ENCODE peak calls at places on chromosomes 12 and 14, in five cellular contexts. One of them, this sample, is unnamed.

GRCh38 chr12:127393896-127394295 is 873.1 kb upstream of the TMEM132C start:
- DNase-seq in AG09309: peak
- DNase-seq in bronchial epithelial cell: peak
- DNase-seq in stomach: no peak
- DNase-seq in heart left ventricle: no peak
- DNase-seq in this sample: no peak

GRCh38 chr14:97280526-97280925 is 483.3 kb downstream of the VRK1 start:
- DNase-seq in AG09309: no peak
- DNase-seq in bronchial epithelial cell: no peak
- DNase-seq in stomach: no peak
- DNase-seq in heart left ventricle: no peak
- DNase-seq in this sample: no peak

GRCh38 chr12:58341791-58342190 is 400.4 kb downstream of the ATP23 start:
- DNase-seq in AG09309: no peak
- DNase-seq in bronchial epithelial cell: peak
- DNase-seq in stomach: no peak
- DNase-seq in heart left ventricle: no peak
- DNase-seq in this sample: no peak

GRCh38 chr12:92899388-92900001 is 29.6 kb downstream of the EEA1 start:
- DNase-seq in AG09309: peak
- DNase-seq in bronchial epithelial cell: peak
- DNase-seq in stomach: peak
- DNase-seq in heart left ventricle: peak
- DNase-seq in this sample: peak

GRCh38 chr14:61503167-61503801 is 181.9 kb downstream of the PRKCH start:
- DNase-seq in AG09309: no peak
- DNase-seq in bronchial epithelial cell: peak
- DNase-seq in stomach: no peak
- DNase-seq in heart left ventricle: no peak
- DNase-seq in this sample: no peak

GRCh38 chr14:88866305-88866704 is 41.9 kb downstream of the TTC8 start:
- DNase-seq in AG09309: no peak
- DNase-seq in bronchial epithelial cell: no peak
- DNase-seq in stomach: no peak
- DNase-seq in heart left ventricle: no peak
- DNase-seq in this sample: no peak

GRCh38 chr12:130137141-130138018 is 24.9 kb upstream of the FZD10 start:
- DNase-seq in AG09309: no peak
- DNase-seq in bronchial epithelial cell: peak
- DNase-seq in stomach: no peak
- DNase-seq in heart left ventricle: no peak
- DNase-seq in this sample: no peak

GRCh38 chr12:43278268-43278832 is 273.7 kb downstream of the ADAMTS20 start:
- DNase-seq in AG09309: no peak
- DNase-seq in bronchial epithelial cell: no peak
- DNase-seq in stomach: no peak
- DNase-seq in heart left ventricle: no peak
- DNase-seq in this sample: no peak

GRCh38 chr12:116210131-116210530 is 67.4 kb downstream of the MED13L start:
- DNase-seq in AG09309: no peak
- DNase-seq in bronchial epithelial cell: no peak
- DNase-seq in stomach: no peak
- DNase-seq in heart left ventricle: no peak
- DNase-seq in this sample: no peak

GRCh38 chr12:84910549-84911241 is 1.9 kb downstream of the SLC6A15 start:
- DNase-seq in AG09309: no peak
- DNase-seq in bronchial epithelial cell: no peak
- DNase-seq in stomach: no peak
- DNase-seq in heart left ventricle: no peak
- DNase-seq in this sample: no peak

GRCh38 chr14:94370524-94370910 is 17.9 kb downstream of the SERPINA1 start:
- DNase-seq in AG09309: no peak
- DNase-seq in bronchial epithelial cell: no peak
- DNase-seq in stomach: no peak
- DNase-seq in heart left ventricle: no peak
- DNase-seq in this sample: no peak

DNA sequence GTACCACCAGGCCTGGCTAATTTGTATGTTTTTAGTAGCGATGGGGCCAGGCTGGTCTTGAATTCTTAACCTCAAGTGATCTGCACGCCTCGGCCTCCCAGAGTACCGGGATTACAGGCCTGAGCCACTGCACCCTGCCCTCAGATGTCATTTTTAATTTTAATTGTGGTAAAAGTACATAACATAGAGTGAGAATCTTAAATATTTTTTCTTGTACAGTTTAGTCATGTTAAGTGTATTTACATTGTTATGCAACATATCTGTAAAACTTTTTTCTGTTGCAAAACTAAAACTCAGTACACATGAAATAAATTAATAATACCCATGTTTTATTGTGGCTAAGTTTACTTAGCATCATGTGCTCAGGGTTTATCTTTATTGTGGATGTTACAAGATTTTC is 231.4 kb downstream of the ALG10 start:
- DNase-seq in AG09309: no peak
- DNase-seq in bronchial epithelial cell: no peak
- DNase-seq in stomach: no peak
- DNase-seq in heart left ventricle: no peak
- DNase-seq in this sample: no peak
- TF ChIP-seq CTCF in AG09309: no peak
- TF ChIP-seq CTCF in bronchial epithelial cell: no peak
- TF ChIP-seq CTCF in stomach: no peak
- TF ChIP-seq CTCF in heart left ventricle: no peak
- TF ChIP-seq CTCF in this sample: no peak

DNA sequence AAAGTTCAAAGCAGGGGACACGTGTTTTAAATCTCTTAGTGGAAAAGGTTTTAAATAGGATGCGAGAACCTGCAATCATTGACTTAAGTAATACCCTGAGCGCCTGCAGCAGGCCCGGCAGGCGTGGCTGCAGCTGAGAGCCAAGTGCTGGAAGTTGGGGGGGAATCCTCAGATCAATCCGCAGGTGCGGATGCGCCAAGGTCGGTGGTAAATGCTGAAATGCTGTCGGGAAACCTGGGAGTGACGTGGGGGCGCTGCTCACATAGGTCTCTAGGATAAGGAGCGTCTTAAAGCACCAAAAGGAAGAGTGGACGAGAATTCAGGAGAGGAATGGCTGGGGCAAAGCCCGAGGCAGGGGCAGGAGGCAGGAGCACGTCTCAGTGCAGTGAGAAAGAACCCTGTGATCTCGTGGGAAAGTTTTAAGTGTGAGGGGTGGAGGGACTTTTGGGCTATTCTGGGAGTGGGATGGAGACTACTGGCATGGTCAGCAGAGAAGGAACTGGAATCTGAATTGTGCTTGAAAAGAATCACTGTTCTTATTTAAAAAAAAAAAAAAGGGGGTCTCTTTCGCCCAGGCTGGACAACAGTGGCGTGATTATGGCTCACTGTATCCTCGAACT is 883 bp upstream of the CDCA4 start:
- DNase-seq in AG09309: no peak
- DNase-seq in bronchial epithelial cell: no peak
- DNase-seq in stomach: peak
- DNase-seq in heart left ventricle: peak
- DNase-seq in this sample: no peak
- TF ChIP-seq CTCF in AG09309: no peak
- TF ChIP-seq CTCF in bronchial epithelial cell: peak
- TF ChIP-seq CTCF in stomach: no peak
- TF ChIP-seq CTCF in heart left ventricle: no peak
- TF ChIP-seq CTCF in this sample: no peak

DNA sequence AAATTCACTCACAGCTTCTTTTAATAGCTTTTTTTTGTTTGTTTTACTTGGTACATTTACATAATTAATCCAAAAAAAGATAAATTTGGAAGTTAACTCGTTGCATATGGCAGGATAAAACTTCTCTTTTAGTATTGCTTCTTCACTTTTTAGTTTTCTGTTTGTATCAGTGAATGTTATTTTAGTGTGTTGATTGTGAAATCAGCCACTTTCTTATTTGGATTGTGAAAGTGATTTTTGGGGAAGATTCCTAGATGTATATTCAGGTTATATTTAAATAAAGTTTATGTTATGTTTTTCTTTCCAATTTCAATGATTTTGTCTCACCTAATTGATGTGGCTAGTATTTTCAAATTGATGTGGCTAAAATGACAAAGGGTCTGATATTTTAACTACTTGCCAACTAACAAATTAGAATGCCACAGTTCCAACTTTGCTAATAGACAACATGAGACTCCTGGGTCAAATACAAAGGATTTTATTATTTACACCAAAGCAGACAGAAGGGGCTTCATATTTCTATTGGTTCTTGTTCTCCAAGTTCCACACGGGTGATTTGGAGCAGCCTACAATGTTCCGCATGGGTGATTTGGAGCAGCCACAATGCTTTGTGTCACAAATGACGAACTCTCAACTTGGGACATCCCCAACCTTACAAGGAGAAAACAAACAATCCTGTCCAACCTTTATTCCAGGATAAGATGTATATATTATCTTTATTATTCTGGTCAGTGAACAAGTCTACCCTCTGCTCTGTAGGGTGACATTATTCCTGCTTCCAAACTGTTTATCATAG is 694.0 kb upstream of the MGAT4C start:
- DNase-seq in AG09309: no peak
- DNase-seq in bronchial epithelial cell: no peak
- DNase-seq in stomach: no peak
- DNase-seq in heart left ventricle: no peak
- DNase-seq in this sample: no peak
- TF ChIP-seq CTCF in AG09309: no peak
- TF ChIP-seq CTCF in bronchial epithelial cell: no peak
- TF ChIP-seq CTCF in stomach: no peak
- TF ChIP-seq CTCF in heart left ventricle: no peak
- TF ChIP-seq CTCF in this sample: no peak

GRCh38 chr14:101363261-101363555 is 198.1 kb upstream of the DIO3 start:
- DNase-seq in AG09309: no peak
- DNase-seq in bronchial epithelial cell: no peak
- DNase-seq in stomach: no peak
- DNase-seq in heart left ventricle: no peak
- DNase-seq in this sample: no peak

GRCh38 chr14:101362529-101363260 is 198.6 kb upstream of the DIO3 start:
- DNase-seq in AG09309: no peak
- DNase-seq in bronchial epithelial cell: no peak
- DNase-seq in stomach: no peak
- DNase-seq in heart left ventricle: no peak
- DNase-seq in this sample: no peak

GRCh38 chr14:101360045-101360931 is 201.0 kb upstream of the DIO3 start:
- DNase-seq in AG09309: no peak
- DNase-seq in bronchial epithelial cell: no peak
- DNase-seq in stomach: no peak
- DNase-seq in heart left ventricle: peak
- DNase-seq in this sample: no peak

GRCh38 chr14:101361044-101361443 is 200.3 kb upstream of the DIO3 start:
- DNase-seq in AG09309: no peak
- DNase-seq in bronchial epithelial cell: no peak
- DNase-seq in stomach: no peak
- DNase-seq in heart left ventricle: no peak
- DNase-seq in this sample: no peak

GRCh38 chr14:101361451-101362433 is 199.6 kb upstream of the DIO3 start:
- DNase-seq in AG09309: no peak
- DNase-seq in bronchial epithelial cell: no peak
- DNase-seq in stomach: no peak
- DNase-seq in heart left ventricle: no peak
- DNase-seq in this sample: no peak
- TF ChIP-seq CTCF in AG09309: no peak
- TF ChIP-seq CTCF in bronchial epithelial cell: no peak
- TF ChIP-seq CTCF in stomach: no peak
- TF ChIP-seq CTCF in heart left ventricle: no peak
- TF ChIP-seq CTCF in this sample: no peak

DNA sequence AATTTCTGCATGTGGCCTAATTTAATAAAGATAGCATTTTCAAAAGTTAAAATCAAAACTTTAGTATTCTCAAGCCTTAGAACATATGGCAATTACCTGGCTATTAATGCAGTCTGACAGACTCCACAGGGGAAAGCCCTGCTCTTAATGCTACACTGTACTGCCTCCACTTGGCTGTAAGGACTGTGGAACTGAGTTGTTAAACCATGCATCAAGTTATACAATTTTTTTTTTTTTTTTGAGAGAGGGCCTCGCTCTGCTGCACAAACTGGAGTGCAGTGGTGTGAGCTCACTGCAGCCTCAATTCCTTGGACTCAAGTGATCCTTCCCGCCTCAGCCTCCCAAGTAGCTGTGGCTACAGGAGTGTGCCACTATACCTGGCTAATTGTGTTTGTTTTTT is 19.0 kb upstream of the NDUFA12 start:
- DNase-seq in AG09309: no peak
- DNase-seq in bronchial epithelial cell: no peak
- DNase-seq in stomach: no peak
- DNase-seq in heart left ventricle: no peak
- DNase-seq in this sample: no peak
- TF ChIP-seq CTCF in AG09309: no peak
- TF ChIP-seq CTCF in bronchial epithelial cell: no peak
- TF ChIP-seq CTCF in stomach: no peak
- TF ChIP-seq CTCF in heart left ventricle: no peak
- TF ChIP-seq CTCF in this sample: no peak

DNA sequence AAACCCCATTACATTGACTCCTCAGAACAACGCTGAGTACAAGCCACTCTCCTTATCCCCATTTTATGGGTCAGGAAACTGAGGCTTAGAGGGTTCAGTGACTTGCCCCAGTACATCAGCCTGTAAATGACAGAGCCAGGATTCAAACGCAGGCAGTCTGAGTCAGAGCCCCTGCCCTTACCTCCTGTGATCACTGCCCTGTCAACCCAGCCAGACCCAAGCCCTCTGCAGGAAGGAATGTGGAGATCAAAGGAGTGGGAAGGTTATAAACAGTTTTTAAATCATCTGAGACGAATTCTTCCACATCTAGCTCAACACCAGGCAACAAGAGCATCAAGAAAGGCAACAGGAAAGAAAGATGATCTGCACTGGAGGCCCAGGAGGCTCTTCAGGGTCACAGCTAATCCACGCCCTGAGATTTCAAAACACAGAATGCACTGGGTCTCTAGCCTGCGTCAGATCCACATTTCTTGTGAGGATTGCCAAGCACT is 38.5 kb downstream of the SPTB start:
- DNase-seq in AG09309: no peak
- DNase-seq in bronchial epithelial cell: peak
- DNase-seq in stomach: no peak
- DNase-seq in heart left ventricle: peak
- DNase-seq in this sample: peak
- TF ChIP-seq CTCF in AG09309: peak
- TF ChIP-seq CTCF in bronchial epithelial cell: peak
- TF ChIP-seq CTCF in stomach: no peak
- TF ChIP-seq CTCF in heart left ventricle: peak
- TF ChIP-seq CTCF in this sample: peak